ENCODE peak calls at places on chromosomes 11 and 22, in ten cellular contexts. Q is heart left ventricle, T is fibroblast of the aortic adventitia, O is epithelial cell of proximal tubule, W is coronary artery, V is endothelial cell of umbilical vein, G is A549, A is IMR-90, D is cardiac fibroblast, S is fibroblast of lung. I is an unnamed sample.

GRCh38 chr11:116533186-116533825 is 239.5 kb downstream of the BUD13 start:
- DNase-seq in A (no peak), V (no peak), Q (no peak), W (peak; percentile 65), S (no peak), G (no peak), O (no peak), D (no peak), T (no peak), I (no peak)

GRCh38 chr11:17979770-17980371 is 33.0 kb downstream of the SERGEF start:
- DNase-seq in S (no peak), O (no peak), W (no peak), A (peak; percentile 5), T (peak; percentile 39), D (peak; percentile 23), V (peak; percentile 35), G (peak; percentile 19), Q (no peak), I (no peak)

GRCh38 chr11:113504071-113504470 is 28.9 kb upstream of the DRD2 start:
- DNase-seq in O (no peak), Q (no peak), S (no peak), T (no peak), W (peak; percentile 22), A (no peak), G (no peak), V (no peak), D (no peak), I (no peak)

GRCh38 chr11:75583710-75584658 is 21.9 kb downstream of the SERPINH1 start:
- DNase-seq in G (no peak), D (peak; percentile 47), T (peak; percentile 76), S (peak; percentile 87), V (peak; percentile 70), W (peak; percentile 87), A (peak; percentile 61), O (no peak), Q (peak; percentile 71), I (no peak)

GRCh38 chr22:43099095-43099494 is 9.9 kb upstream of the TTLL1 start:
- DNase-seq in V (no peak), O (no peak), Q (peak; percentile 58), S (no peak), G (no peak), D (no peak), A (no peak), T (no peak), W (no peak), I (no peak)

GRCh38 chr22:41021655-41022454 is 70.5 kb upstream of the EP300 start:
- DNase-seq in A (peak; percentile 16), G (peak; percentile 64), T (peak; percentile 27), D (peak; percentile 34), V (peak; percentile 17), S (peak; percentile 35), Q (peak; percentile 70), W (peak; percentile 81), O (no peak), I (no peak)

GRCh38 chr11:70483077-70483861 is 84.9 kb downstream of the CTTN start:
- DNase-seq in V (no peak), T (peak; percentile 56), A (peak; percentile 60), Q (peak; percentile 38), D (peak; percentile 65), S (peak; percentile 81), W (no peak), G (peak; percentile 54), O (peak; percentile 47), I (no peak)

GRCh38 chr22:25112538-25113253 is 87.0 kb upstream of the CRYBB3 start:
- DNase-seq in A (no peak), T (no peak), D (no peak), W (no peak), O (no peak), Q (no peak), V (peak; percentile 20), S (no peak), G (no peak), I (no peak)

GRCh38 chr11:77151804-77152513 is 23.9 kb downstream of the MYO7A start:
- DNase-seq in V (no peak), D (peak; percentile 14), S (peak; percentile 72), G (no peak), W (no peak), O (no peak), T (no peak), Q (no peak), A (peak; percentile 32), I (no peak)

GRCh38 chr22:20654343-20655208 is 119.3 kb upstream of the SERPIND1 start:
- DNase-seq in G (no peak), Q (no peak), V (no peak), W (no peak), S (no peak), D (no peak), A (no peak), O (no peak), T (no peak), I (no peak)

DNA sequence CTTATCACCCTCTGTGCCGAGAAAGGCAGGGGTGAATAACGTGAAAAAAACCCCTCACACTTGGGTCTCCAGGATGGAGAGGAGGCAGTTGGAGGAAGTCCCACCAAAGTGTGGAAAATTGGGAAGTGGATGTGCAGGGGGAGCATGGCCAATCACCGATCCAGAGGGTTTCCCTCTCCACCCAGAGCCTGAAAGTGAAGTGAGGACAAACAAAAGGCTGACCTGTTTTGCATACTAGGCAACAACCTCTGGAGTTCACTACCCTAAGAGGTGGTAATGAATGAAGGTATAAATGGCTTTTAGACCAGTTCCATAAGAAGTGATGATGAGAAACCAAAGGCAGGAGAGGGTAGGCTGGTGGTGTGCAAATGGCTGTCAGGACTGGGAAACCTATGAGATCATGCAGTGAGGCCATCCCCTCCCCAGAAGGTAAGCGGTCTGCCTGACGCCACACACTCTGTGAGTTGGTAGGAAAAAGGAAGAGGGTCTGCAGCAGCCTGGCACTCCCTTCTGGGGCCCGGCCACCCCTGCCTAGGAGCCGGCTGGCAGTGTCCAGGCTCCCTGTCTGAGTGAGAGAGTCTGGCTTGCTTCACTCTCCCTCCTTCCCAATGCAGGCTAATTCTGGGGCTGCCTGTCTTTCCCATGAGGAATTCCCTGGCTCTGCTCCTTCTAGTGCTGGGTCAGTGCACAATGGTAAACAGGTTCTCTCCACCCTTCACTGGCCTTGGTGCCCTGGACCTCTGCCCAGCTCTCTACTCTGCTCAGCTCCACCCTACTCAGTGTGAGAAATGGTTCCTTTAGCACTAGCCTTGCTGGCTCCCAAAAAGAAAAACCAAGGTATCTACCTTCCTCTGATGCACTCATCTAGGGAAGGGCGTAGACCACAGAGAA is 15.6 kb downstream of the TBC1D10A start:
- DNase-seq in S (peak; percentile 78), D (no peak), Q (peak; percentile 79), A (peak; percentile 61), V (no peak), W (no peak), T (peak; percentile 95), O (peak; percentile 87), G (no peak), I (no peak)
- H3K4me3 ChIP-seq in S (no peak overlapping the region), D (no peak overlapping the region), Q (peak overlapping the region; percentile 4), A (no peak overlapping the region), V (no peak overlapping the region), W (peak overlapping the region; percentile 53), T (peak overlapping the region; percentile 33), O (peak overlapping the region; percentile 21), G (no peak overlapping the region), I (no peak overlapping the region)

GRCh38 chr22:47449508-47450270 is 687.2 kb downstream of the TBC1D22A start:
- DNase-seq in W (no peak), Q (no peak), V (no peak), T (no peak), S (no peak), D (no peak), G (no peak), A (no peak), O (no peak), I (no peak)

GRCh38 chr22:47453049-47453448 is 690.6 kb downstream of the TBC1D22A start:
- DNase-seq in V (no peak), S (no peak), W (no peak), Q (no peak), O (no peak), T (no peak), G (no peak), D (no peak), A (no peak), I (no peak)

GRCh38 chr22:47448231-47449035 is 686.0 kb downstream of the TBC1D22A start:
- DNase-seq in V (no peak), Q (no peak), D (no peak), W (no peak), G (no peak), T (no peak), O (no peak), A (no peak), S (no peak), I (no peak)

GRCh38 chr22:47450876-47451475 is 688.5 kb downstream of the TBC1D22A start:
- DNase-seq in Q (no peak), A (no peak), D (no peak), O (no peak), T (no peak), V (no peak), W (no peak), S (no peak), G (no peak), I (no peak)

DNA sequence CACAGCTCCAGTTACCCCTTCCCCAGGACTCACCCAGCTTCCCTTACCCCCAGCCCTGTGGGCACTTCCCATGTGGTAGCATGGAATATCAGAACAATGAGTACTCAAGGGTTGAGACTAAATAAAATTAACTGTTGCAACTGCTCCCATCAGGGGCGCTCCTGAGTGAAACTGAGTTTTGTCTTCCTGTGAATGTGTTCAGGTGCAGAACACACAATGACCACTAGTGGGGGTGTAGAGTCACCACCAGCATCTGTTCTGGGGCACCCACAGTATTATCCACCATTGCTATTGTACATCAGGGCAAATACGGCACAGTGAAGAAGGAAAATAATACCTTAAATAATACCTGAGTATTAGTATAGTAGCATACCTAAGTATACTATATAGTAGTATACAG is 689.7 kb downstream of the TBC1D22A start:
- DNase-seq in G (peak; percentile 38), T (no peak), W (no peak), V (no peak), D (no peak), S (no peak), O (no peak), Q (no peak), A (no peak), I (no peak)
- TF ChIP-seq CTCF in G (no peak), T (no peak), W (no peak), V (no peak), D (peak; percentile 17), S (no peak), O (peak; percentile 14), Q (peak; percentile 12), A (no peak), I (peak; percentile 17)

DNA sequence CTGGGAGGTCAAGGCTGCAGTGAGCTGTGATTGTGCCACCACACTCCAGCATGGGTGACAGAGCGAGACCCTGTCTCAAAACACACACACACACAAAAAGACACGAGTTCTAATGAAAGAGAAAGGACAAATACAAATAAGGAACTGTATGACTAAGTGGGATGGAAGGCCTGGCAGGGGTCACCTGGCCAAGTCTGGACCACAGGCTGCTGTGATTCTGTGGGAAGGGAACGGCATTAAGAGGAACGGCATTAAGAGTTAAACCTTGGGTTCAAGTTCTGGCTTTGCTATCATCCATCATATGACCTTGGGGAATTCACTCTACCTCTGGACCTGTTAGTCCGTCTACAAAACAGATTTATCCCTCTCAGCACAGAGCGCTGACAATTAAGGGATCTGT is 47.7 kb downstream of the LRFN4 start:
- DNase-seq in S (peak; percentile 81), T (no peak), D (no peak), V (no peak), O (no peak), G (no peak), W (no peak), A (no peak), Q (no peak), I (no peak)
- H3K4me3 ChIP-seq in S (no peak overlapping the region), T (no peak overlapping the region), D (no peak overlapping the region), V (no peak overlapping the region), O (no peak overlapping the region), G (no peak overlapping the region), W (no peak overlapping the region), A (no peak overlapping the region), Q (no peak overlapping the region), I (no peak overlapping the region)

GRCh38 chr11:112073941-112074811 is at the start of the genes NKAPD1 and PIH1D2:
- DNase-seq in S (peak; percentile 86), V (peak; percentile 93), T (peak; percentile 94), D (peak; percentile 96), W (peak; percentile 90), O (peak; percentile 71), A (peak; percentile 88), Q (peak; percentile 73), G (peak; percentile 89), I (peak; percentile 60)
- TF ChIP-seq CTCF in S (no peak), V (no peak), T (peak; percentile 18), D (peak; percentile 13), W (no peak), O (peak; percentile 7), A (no peak), Q (no peak), G (no peak), I (peak; percentile 14)